ENCODE peak calls at places on chromosomes 7 and 10, in five cellular contexts. C is left ventricle myocardium inferior, B is lung, K is bronchial epithelial cell, F is GM23338. L is an unnamed sample.
A peak's percentile ranks its signal among the peaks of the same experiment; 100 is the strongest.

GRCh38 chr10:60283397-60283796 is 106.3 kb downstream of the ANK3 start:
- DNase-seq in F (no peak), C (no peak), K (peak; percentile 58), B (no peak), L (no peak)

GRCh38 chr10:132371641-132372081 is 25.3 kb upstream of the PWWP2B start:
- DNase-seq in F (peak; percentile 64), C (no peak), K (no peak), B (no peak), L (peak; percentile 33)

GRCh38 chr7:85160223-85160622 is 26.6 kb downstream of the SEMA3D start:
- DNase-seq in C (no peak), K (peak; percentile 95), F (no peak), B (no peak), L (no peak)

GRCh38 chr7:47408675-47409074 is 173.2 kb downstream of the TNS3 start:
- DNase-seq in K (no peak), F (no peak), B (no peak), C (no peak), L (no peak)

GRCh38 chr7:22578048-22578770 is 78.2 kb upstream of the STEAP1B start:
- DNase-seq in C (no peak), B (no peak), F (no peak), K (peak; percentile 87), L (no peak)

GRCh38 chr7:130345106-130345505 is 490 bp downstream of the CPA5 start:
- DNase-seq in K (no peak), B (no peak), F (peak; percentile 34), C (no peak), L (no peak)

GRCh38 chr10:129579228-129579627 is 112.2 kb downstream of the MGMT start:
- DNase-seq in K (no peak), F (no peak), B (no peak), C (no peak), L (no peak)

GRCh38 chr10:96967847-96968246 is 135.7 kb downstream of the LCOR start:
- DNase-seq in C (no peak), K (no peak), B (no peak), F (no peak), L (no peak)

GRCh38 chr7:55574062-55574717 is 1.9 kb upstream of the VOPP1 start:
- DNase-seq in C (no peak), K (peak; percentile 83), F (no peak), B (no peak), L (peak; percentile 25)

GRCh38 chr7:27214587-27214950 is 14.7 kb upstream of the HOXA13 start:
- DNase-seq in K (no peak), B (no peak), F (peak; percentile 54), C (no peak), L (no peak)

GRCh38 chr7:12638851-12639467 is 48.5 kb upstream of the ARL4A start:
- DNase-seq in F (peak; percentile 60), K (peak; percentile 56), B (no peak), C (no peak), L (peak; percentile 33)

GRCh38 chr10:35135861-35136260 is 9.2 kb downstream of the CREM start:
- DNase-seq in C (no peak), F (no peak), B (no peak), K (no peak), L (no peak)

GRCh38 chr7:74023037-74023436 is 4.9 kb upstream of the ELN start:
- DNase-seq in F (peak; percentile 35), B (no peak), K (peak; percentile 58), C (peak; percentile 68), L (no peak)

GRCh38 chr10:132210766-132211165 is 24.0 kb downstream of the DPYSL4 start:
- DNase-seq in C (no peak), B (no peak), F (no peak), K (no peak), L (no peak)

GRCh38 chr10:57430376-57430775 is 837.3 kb downstream of the IPMK start:
- DNase-seq in B (no peak), C (no peak), F (no peak), K (no peak), L (no peak)

GRCh38 chr10:30606313-30606712 is 23.2 kb downstream of the LYZL2 start:
- DNase-seq in K (peak; percentile 22), C (no peak), B (no peak), F (no peak), L (no peak)

GRCh38 chr10:124708922-124709520 is 35.2 kb downstream of the FAM53B start:
- DNase-seq in C (no peak), K (no peak), F (peak; percentile 61), B (no peak), L (no peak)

GRCh38 chr7:40733578-40733977 is 598.8 kb downstream of the SUGCT start:
- DNase-seq in C (no peak), K (no peak), F (no peak), B (no peak), L (peak; percentile 38)

GRCh38 chr7:39890411-39890810 is 59.6 kb upstream of the CDK13 start:
- DNase-seq in K (no peak), F (no peak), B (no peak), C (no peak), L (no peak)

GRCh38 chr7:100568936-100569844 is 4.5 kb downstream of the SAP25 start:
- DNase-seq in K (no peak), B (peak; percentile 49), C (no peak), F (peak; percentile 96), L (no peak)

GRCh38 chr10:79353726-79354125 is 6.5 kb downstream of the PPIF start:
- DNase-seq in B (no peak), K (no peak), C (no peak), F (no peak), L (no peak)

GRCh38 chr10:71753091-71753959 is 20.0 kb downstream of the VSIR start:
- DNase-seq in B (peak; percentile 70), C (no peak), F (no peak), K (no peak), L (no peak)

GRCh38 chr7:141200191-141201108 is 126.6 kb downstream of the TMEM178B start:
- DNase-seq in B (no peak), K (no peak), C (no peak), F (no peak), L (no peak)

GRCh38 chr10:60424971-60425370 is 35.3 kb upstream of the ANK3 start:
- DNase-seq in K (no peak), C (no peak), B (no peak), F (no peak), L (no peak)

GRCh38 chr7:31633454-31633853 is 53.6 kb upstream of the PPP1R17 start:
- DNase-seq in C (no peak), K (no peak), F (no peak), B (no peak), L (no peak)

GRCh38 chr7:117872565-117873055 is 631 bp downstream of the CTTNBP2 start:
- DNase-seq in K (no peak), C (peak; percentile 29), F (peak; percentile 51), B (no peak), L (no peak)

GRCh38 chr10:109962247-109962646 is 38.9 kb upstream of the XPNPEP1 start:
- DNase-seq in F (no peak), C (no peak), B (no peak), K (peak; percentile 30), L (no peak)

GRCh38 chr7:128879939-128880746 is 17.5 kb downstream of the ATP6V1F start:
- DNase-seq in C (peak; percentile 63), F (peak; percentile 89), K (peak; percentile 42), B (peak; percentile 49), L (no peak)

GRCh38 chr10:32577448-32577847 is 131.5 kb downstream of the CCDC7 start:
- DNase-seq in K (peak; percentile 6), B (no peak), C (no peak), F (no peak), L (no peak)

GRCh38 chr10:6778992-6779701 is 199.1 kb upstream of the PRKCQ start:
- DNase-seq in C (no peak), B (peak; percentile 41), F (no peak), K (peak; percentile 100), L (no peak)

GRCh38 chr7:20260219-20260618 is 43.0 kb upstream of the MACC1 start:
- DNase-seq in K (no peak), C (no peak), F (no peak), B (no peak), L (no peak)

GRCh38 chr7:149855368-149856305 is 17.5 kb downstream of the ZNF862 start:
- DNase-seq in K (peak; percentile 52), B (no peak), F (peak; percentile 82), C (no peak), L (no peak)

GRCh38 chr7:128025380-128025779 is 5.9 kb downstream of the LRRC4 start:
- DNase-seq in K (peak; percentile 30), B (no peak), C (no peak), F (no peak), L (no peak)

GRCh38 chr7:131108212-131108980 is 219.3 kb upstream of the MKLN1 start:
- DNase-seq in K (peak; percentile 23), B (no peak), C (no peak), F (no peak), L (peak; percentile 35)

GRCh38 chr10:76429642-76430041 is 998.2 kb downstream of the LRMDA start:
- DNase-seq in B (no peak), C (no peak), F (peak; percentile 18), K (no peak), L (no peak)
- H3K4me3 ChIP-seq in B (no peak overlapping the region), C (peak overlapping the region; percentile 26), F (no peak overlapping the region), K (no peak overlapping the region), L (no peak overlapping the region)

DNA sequence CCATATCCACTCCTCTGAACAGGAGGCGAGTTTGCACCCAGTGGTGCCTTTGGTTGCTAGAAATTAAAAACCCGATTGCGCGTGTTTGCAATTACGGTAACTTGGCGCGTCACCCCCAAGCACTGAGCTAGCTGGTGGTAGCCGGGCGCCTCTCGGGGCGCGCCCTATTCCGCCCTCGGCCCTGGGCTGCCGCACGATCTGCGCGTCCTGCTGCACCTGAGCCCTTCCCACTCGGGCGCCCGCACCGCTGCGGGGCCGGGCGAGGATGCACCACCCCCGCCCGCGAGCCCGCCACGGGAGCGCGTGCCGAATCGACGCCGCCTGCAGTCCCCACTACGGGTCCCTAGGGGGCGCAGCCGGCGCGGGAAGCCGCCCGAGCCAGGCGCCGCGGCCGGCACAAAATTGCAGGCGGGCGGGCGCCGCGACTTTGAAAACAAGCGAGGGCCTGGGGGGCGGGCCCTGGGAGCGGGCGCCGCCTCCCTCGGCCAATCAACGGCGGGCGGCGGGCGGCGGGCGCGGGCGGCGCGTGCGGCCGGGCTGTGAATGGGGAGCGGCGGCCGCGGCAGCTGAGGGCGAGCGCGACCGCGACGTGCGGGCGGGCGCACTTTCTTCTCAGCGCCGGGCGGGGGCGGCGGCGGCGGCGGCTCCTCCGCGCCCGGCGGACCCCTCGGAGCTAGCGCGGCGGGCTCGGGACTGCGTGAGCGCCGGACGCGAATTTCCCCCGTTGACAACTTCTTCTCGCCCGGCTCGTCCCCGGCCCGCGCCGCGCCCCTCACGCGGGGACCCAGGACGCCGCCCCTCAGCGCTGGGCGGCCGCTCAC is at the start of gene SDK1:
- DNase-seq in C (peak; percentile 93), F (peak; percentile 92), B (peak; percentile 87), K (peak; percentile 54), L (peak; percentile 77)
- H3K4me3 ChIP-seq in C (peak within 1 kb of the TSS; percentile 72), F (peak within 1 kb of the TSS; percentile 82), B (peak within 1 kb of the TSS; percentile 62), K (peak within 1 kb of the TSS; percentile 17), L (peak within 1 kb of the TSS; percentile 21)

GRCh38 chr7:2109936-2110585 is 122.7 kb downstream of the MAD1L1 start:
- DNase-seq in C (no peak), K (peak; percentile 96), B (no peak), F (no peak), L (no peak)
- H3K4me3 ChIP-seq in C (no peak overlapping the region), K (no peak overlapping the region), B (no peak overlapping the region), F (no peak overlapping the region), L (no peak overlapping the region)

DNA sequence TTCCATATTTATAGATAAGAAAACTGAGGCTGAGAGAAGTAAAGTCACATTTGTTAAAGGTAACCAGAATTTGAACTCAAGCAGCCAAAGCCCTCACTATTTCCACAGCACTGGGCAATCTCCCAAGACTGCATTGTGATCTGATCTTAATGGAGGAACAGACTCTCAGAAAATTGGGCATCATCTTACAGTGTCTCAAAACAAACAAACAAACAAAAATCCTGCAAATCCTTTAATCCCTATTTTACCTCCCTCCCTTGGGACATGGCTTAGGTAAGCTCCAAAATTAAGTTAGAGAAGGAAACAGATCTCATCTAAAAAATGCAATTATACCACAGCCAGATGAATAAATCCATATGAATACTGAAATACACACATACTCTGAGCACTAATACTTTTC is 57.5 kb downstream of the FHIP2A start:
- DNase-seq in K (no peak), B (no peak), F (no peak), C (no peak), L (no peak)
- H3K4me3 ChIP-seq in K (no peak overlapping the region), B (no peak overlapping the region), F (no peak overlapping the region), C (no peak overlapping the region), L (no peak overlapping the region)